ENCODE peak calls at places on chromosomes 6 and 20, in ten cellular contexts. One of them, this sample, is unnamed.

GRCh38 chr20:50416269-50416863 is 93.8 kb upstream of the PTPN1 start:
- ATAC-seq in heart left ventricle: no peak
- ATAC-seq in mucosa of descending colon: no peak
- ATAC-seq in HepG2: no peak
- ATAC-seq in activated CD8-positive, alpha-beta T cell treated with anti-CD3 and anti-CD28 coated beads for 36 hours: no peak
- ATAC-seq in left colon: peak
- ATAC-seq in gastroesophageal sphincter: no peak
- ATAC-seq in foreskin keratinocyte: no peak
- ATAC-seq in activated T-cell treated with anti-CD3 and anti-CD28 coated beads, Interleukin-2, amount 50 U/mL, for 4 hours: no peak
- ATAC-seq in stimulated activated naive CD8-positive, alpha-beta T cell treated with anti-CD3 and anti-CD28 coated beads, Interleukin-15, amount 100 ng/mL, for 72 hours: no peak
- ATAC-seq in this sample: no peak

GRCh38 chr6:91221072-91221471 is 634.2 kb upstream of the MAP3K7 start:
- ATAC-seq in heart left ventricle: no peak
- ATAC-seq in mucosa of descending colon: no peak
- ATAC-seq in HepG2: no peak
- ATAC-seq in activated CD8-positive, alpha-beta T cell treated with anti-CD3 and anti-CD28 coated beads for 36 hours: no peak
- ATAC-seq in left colon: no peak
- ATAC-seq in gastroesophageal sphincter: no peak
- ATAC-seq in foreskin keratinocyte: no peak
- ATAC-seq in activated T-cell treated with anti-CD3 and anti-CD28 coated beads, Interleukin-2, amount 50 U/mL, for 4 hours: no peak
- ATAC-seq in stimulated activated naive CD8-positive, alpha-beta T cell treated with anti-CD3 and anti-CD28 coated beads, Interleukin-15, amount 100 ng/mL, for 72 hours: no peak
- ATAC-seq in this sample: no peak

GRCh38 chr6:33905081-33905609 is 101.3 kb upstream of the MLN start:
- ATAC-seq in heart left ventricle: no peak
- ATAC-seq in mucosa of descending colon: peak
- ATAC-seq in HepG2: no peak
- ATAC-seq in activated CD8-positive, alpha-beta T cell treated with anti-CD3 and anti-CD28 coated beads for 36 hours: peak
- ATAC-seq in left colon: peak
- ATAC-seq in gastroesophageal sphincter: no peak
- ATAC-seq in foreskin keratinocyte: no peak
- ATAC-seq in activated T-cell treated with anti-CD3 and anti-CD28 coated beads, Interleukin-2, amount 50 U/mL, for 4 hours: peak
- ATAC-seq in stimulated activated naive CD8-positive, alpha-beta T cell treated with anti-CD3 and anti-CD28 coated beads, Interleukin-15, amount 100 ng/mL, for 72 hours: peak
- ATAC-seq in this sample: peak

GRCh38 chr20:49291200-49291599 is 13.3 kb upstream of the ZNFX1 start:
- ATAC-seq in heart left ventricle: no peak
- ATAC-seq in mucosa of descending colon: no peak
- ATAC-seq in HepG2: peak
- ATAC-seq in activated CD8-positive, alpha-beta T cell treated with anti-CD3 and anti-CD28 coated beads for 36 hours: no peak
- ATAC-seq in left colon: no peak
- ATAC-seq in gastroesophageal sphincter: no peak
- ATAC-seq in foreskin keratinocyte: no peak
- ATAC-seq in activated T-cell treated with anti-CD3 and anti-CD28 coated beads, Interleukin-2, amount 50 U/mL, for 4 hours: no peak
- ATAC-seq in stimulated activated naive CD8-positive, alpha-beta T cell treated with anti-CD3 and anti-CD28 coated beads, Interleukin-15, amount 100 ng/mL, for 72 hours: peak
- ATAC-seq in this sample: peak

GRCh38 chr6:88013554-88013953 is 34.1 kb upstream of the SPACA1 start:
- ATAC-seq in heart left ventricle: no peak
- ATAC-seq in mucosa of descending colon: no peak
- ATAC-seq in HepG2: peak
- ATAC-seq in activated CD8-positive, alpha-beta T cell treated with anti-CD3 and anti-CD28 coated beads for 36 hours: no peak
- ATAC-seq in left colon: no peak
- ATAC-seq in gastroesophageal sphincter: no peak
- ATAC-seq in foreskin keratinocyte: peak
- ATAC-seq in activated T-cell treated with anti-CD3 and anti-CD28 coated beads, Interleukin-2, amount 50 U/mL, for 4 hours: no peak
- ATAC-seq in stimulated activated naive CD8-positive, alpha-beta T cell treated with anti-CD3 and anti-CD28 coated beads, Interleukin-15, amount 100 ng/mL, for 72 hours: no peak
- ATAC-seq in this sample: no peak

GRCh38 chr6:73200247-73200646 is 25.0 kb downstream of the KHDC1L start:
- ATAC-seq in heart left ventricle: no peak
- ATAC-seq in mucosa of descending colon: no peak
- ATAC-seq in HepG2: no peak
- ATAC-seq in activated CD8-positive, alpha-beta T cell treated with anti-CD3 and anti-CD28 coated beads for 36 hours: no peak
- ATAC-seq in left colon: no peak
- ATAC-seq in gastroesophageal sphincter: no peak
- ATAC-seq in foreskin keratinocyte: no peak
- ATAC-seq in activated T-cell treated with anti-CD3 and anti-CD28 coated beads, Interleukin-2, amount 50 U/mL, for 4 hours: no peak
- ATAC-seq in stimulated activated naive CD8-positive, alpha-beta T cell treated with anti-CD3 and anti-CD28 coated beads, Interleukin-15, amount 100 ng/mL, for 72 hours: no peak
- ATAC-seq in this sample: no peak

GRCh38 chr6:11710221-11710836 is 68.3 kb downstream of the ADTRP start:
- ATAC-seq in heart left ventricle: no peak
- ATAC-seq in mucosa of descending colon: peak
- ATAC-seq in HepG2: no peak
- ATAC-seq in activated CD8-positive, alpha-beta T cell treated with anti-CD3 and anti-CD28 coated beads for 36 hours: peak
- ATAC-seq in left colon: no peak
- ATAC-seq in gastroesophageal sphincter: no peak
- ATAC-seq in foreskin keratinocyte: peak
- ATAC-seq in activated T-cell treated with anti-CD3 and anti-CD28 coated beads, Interleukin-2, amount 50 U/mL, for 4 hours: peak
- ATAC-seq in stimulated activated naive CD8-positive, alpha-beta T cell treated with anti-CD3 and anti-CD28 coated beads, Interleukin-15, amount 100 ng/mL, for 72 hours: peak
- ATAC-seq in this sample: peak

GRCh38 chr6:136095961-136096360 is 154.2 kb downstream of the MTFR2 start:
- ATAC-seq in heart left ventricle: peak
- ATAC-seq in mucosa of descending colon: no peak
- ATAC-seq in HepG2: no peak
- ATAC-seq in activated CD8-positive, alpha-beta T cell treated with anti-CD3 and anti-CD28 coated beads for 36 hours: no peak
- ATAC-seq in left colon: no peak
- ATAC-seq in gastroesophageal sphincter: peak
- ATAC-seq in foreskin keratinocyte: no peak
- ATAC-seq in activated T-cell treated with anti-CD3 and anti-CD28 coated beads, Interleukin-2, amount 50 U/mL, for 4 hours: no peak
- ATAC-seq in stimulated activated naive CD8-positive, alpha-beta T cell treated with anti-CD3 and anti-CD28 coated beads, Interleukin-15, amount 100 ng/mL, for 72 hours: no peak
- ATAC-seq in this sample: no peak

GRCh38 chr20:32112862-32113261 is 3.3 kb downstream of the TM9SF4 start:
- ATAC-seq in heart left ventricle: no peak
- ATAC-seq in mucosa of descending colon: peak
- ATAC-seq in HepG2: no peak
- ATAC-seq in activated CD8-positive, alpha-beta T cell treated with anti-CD3 and anti-CD28 coated beads for 36 hours: no peak
- ATAC-seq in left colon: peak
- ATAC-seq in gastroesophageal sphincter: no peak
- ATAC-seq in foreskin keratinocyte: no peak
- ATAC-seq in activated T-cell treated with anti-CD3 and anti-CD28 coated beads, Interleukin-2, amount 50 U/mL, for 4 hours: no peak
- ATAC-seq in stimulated activated naive CD8-positive, alpha-beta T cell treated with anti-CD3 and anti-CD28 coated beads, Interleukin-15, amount 100 ng/mL, for 72 hours: no peak
- ATAC-seq in this sample: peak

GRCh38 chr6:148425443-148425842 is 82.8 kb downstream of the SASH1 start:
- ATAC-seq in heart left ventricle: no peak
- ATAC-seq in mucosa of descending colon: no peak
- ATAC-seq in HepG2: no peak
- ATAC-seq in activated CD8-positive, alpha-beta T cell treated with anti-CD3 and anti-CD28 coated beads for 36 hours: no peak
- ATAC-seq in left colon: no peak
- ATAC-seq in gastroesophageal sphincter: no peak
- ATAC-seq in foreskin keratinocyte: no peak
- ATAC-seq in activated T-cell treated with anti-CD3 and anti-CD28 coated beads, Interleukin-2, amount 50 U/mL, for 4 hours: no peak
- ATAC-seq in stimulated activated naive CD8-positive, alpha-beta T cell treated with anti-CD3 and anti-CD28 coated beads, Interleukin-15, amount 100 ng/mL, for 72 hours: no peak
- ATAC-seq in this sample: no peak

GRCh38 chr6:27687154-27688013 is 214.5 kb upstream of the ZNF184 start:
- ATAC-seq in heart left ventricle: no peak
- ATAC-seq in mucosa of descending colon: peak
- ATAC-seq in HepG2: peak
- ATAC-seq in activated CD8-positive, alpha-beta T cell treated with anti-CD3 and anti-CD28 coated beads for 36 hours: peak
- ATAC-seq in left colon: peak
- ATAC-seq in gastroesophageal sphincter: peak
- ATAC-seq in foreskin keratinocyte: peak
- ATAC-seq in activated T-cell treated with anti-CD3 and anti-CD28 coated beads, Interleukin-2, amount 50 U/mL, for 4 hours: peak
- ATAC-seq in stimulated activated naive CD8-positive, alpha-beta T cell treated with anti-CD3 and anti-CD28 coated beads, Interleukin-15, amount 100 ng/mL, for 72 hours: peak
- ATAC-seq in this sample: peak

GRCh38 chr6:87483929-87484328 is 11.2 kb downstream of the SLC35A1 start:
- ATAC-seq in heart left ventricle: no peak
- ATAC-seq in mucosa of descending colon: peak
- ATAC-seq in HepG2: peak
- ATAC-seq in activated CD8-positive, alpha-beta T cell treated with anti-CD3 and anti-CD28 coated beads for 36 hours: peak
- ATAC-seq in left colon: peak
- ATAC-seq in gastroesophageal sphincter: no peak
- ATAC-seq in foreskin keratinocyte: peak
- ATAC-seq in activated T-cell treated with anti-CD3 and anti-CD28 coated beads, Interleukin-2, amount 50 U/mL, for 4 hours: no peak
- ATAC-seq in stimulated activated naive CD8-positive, alpha-beta T cell treated with anti-CD3 and anti-CD28 coated beads, Interleukin-15, amount 100 ng/mL, for 72 hours: peak
- ATAC-seq in this sample: peak

GRCh38 chr6:159068904-159069578 is 24.2 kb upstream of the TAGAP start:
- ATAC-seq in heart left ventricle: no peak
- ATAC-seq in mucosa of descending colon: peak
- ATAC-seq in HepG2: no peak
- ATAC-seq in activated CD8-positive, alpha-beta T cell treated with anti-CD3 and anti-CD28 coated beads for 36 hours: no peak
- ATAC-seq in left colon: no peak
- ATAC-seq in gastroesophageal sphincter: no peak
- ATAC-seq in foreskin keratinocyte: no peak
- ATAC-seq in activated T-cell treated with anti-CD3 and anti-CD28 coated beads, Interleukin-2, amount 50 U/mL, for 4 hours: no peak
- ATAC-seq in stimulated activated naive CD8-positive, alpha-beta T cell treated with anti-CD3 and anti-CD28 coated beads, Interleukin-15, amount 100 ng/mL, for 72 hours: no peak
- ATAC-seq in this sample: no peak

GRCh38 chr20:36396847-36397246 is 90.7 kb downstream of the DLGAP4 start:
- ATAC-seq in heart left ventricle: no peak
- ATAC-seq in mucosa of descending colon: no peak
- ATAC-seq in HepG2: no peak
- ATAC-seq in activated CD8-positive, alpha-beta T cell treated with anti-CD3 and anti-CD28 coated beads for 36 hours: no peak
- ATAC-seq in left colon: no peak
- ATAC-seq in gastroesophageal sphincter: no peak
- ATAC-seq in foreskin keratinocyte: no peak
- ATAC-seq in activated T-cell treated with anti-CD3 and anti-CD28 coated beads, Interleukin-2, amount 50 U/mL, for 4 hours: no peak
- ATAC-seq in stimulated activated naive CD8-positive, alpha-beta T cell treated with anti-CD3 and anti-CD28 coated beads, Interleukin-15, amount 100 ng/mL, for 72 hours: no peak
- ATAC-seq in this sample: no peak

GRCh38 chr20:53513489-53514298 is 79.9 kb downstream of the ZNF217 start:
- ATAC-seq in heart left ventricle: no peak
- ATAC-seq in mucosa of descending colon: peak
- ATAC-seq in HepG2: peak
- ATAC-seq in activated CD8-positive, alpha-beta T cell treated with anti-CD3 and anti-CD28 coated beads for 36 hours: no peak
- ATAC-seq in left colon: peak
- ATAC-seq in gastroesophageal sphincter: no peak
- ATAC-seq in foreskin keratinocyte: no peak
- ATAC-seq in activated T-cell treated with anti-CD3 and anti-CD28 coated beads, Interleukin-2, amount 50 U/mL, for 4 hours: no peak
- ATAC-seq in stimulated activated naive CD8-positive, alpha-beta T cell treated with anti-CD3 and anti-CD28 coated beads, Interleukin-15, amount 100 ng/mL, for 72 hours: no peak
- ATAC-seq in this sample: no peak

GRCh38 chr6:6509304-6509703 is 79.2 kb upstream of the LY86 start:
- ATAC-seq in heart left ventricle: no peak
- ATAC-seq in mucosa of descending colon: no peak
- ATAC-seq in HepG2: no peak
- ATAC-seq in activated CD8-positive, alpha-beta T cell treated with anti-CD3 and anti-CD28 coated beads for 36 hours: no peak
- ATAC-seq in left colon: no peak
- ATAC-seq in gastroesophageal sphincter: no peak
- ATAC-seq in foreskin keratinocyte: no peak
- ATAC-seq in activated T-cell treated with anti-CD3 and anti-CD28 coated beads, Interleukin-2, amount 50 U/mL, for 4 hours: no peak
- ATAC-seq in stimulated activated naive CD8-positive, alpha-beta T cell treated with anti-CD3 and anti-CD28 coated beads, Interleukin-15, amount 100 ng/mL, for 72 hours: no peak
- ATAC-seq in this sample: no peak

GRCh38 chr6:53240763-53241162 is 92.1 kb upstream of the GCM1 start:
- ATAC-seq in heart left ventricle: no peak
- ATAC-seq in mucosa of descending colon: peak
- ATAC-seq in HepG2: no peak
- ATAC-seq in activated CD8-positive, alpha-beta T cell treated with anti-CD3 and anti-CD28 coated beads for 36 hours: peak
- ATAC-seq in left colon: no peak
- ATAC-seq in gastroesophageal sphincter: no peak
- ATAC-seq in foreskin keratinocyte: no peak
- ATAC-seq in activated T-cell treated with anti-CD3 and anti-CD28 coated beads, Interleukin-2, amount 50 U/mL, for 4 hours: peak
- ATAC-seq in stimulated activated naive CD8-positive, alpha-beta T cell treated with anti-CD3 and anti-CD28 coated beads, Interleukin-15, amount 100 ng/mL, for 72 hours: peak
- ATAC-seq in this sample: peak

GRCh38 chr6:13280253-13280652 is 48.1 kb downstream of the TBC1D7 start:
- ATAC-seq in heart left ventricle: no peak
- ATAC-seq in mucosa of descending colon: no peak
- ATAC-seq in HepG2: no peak
- ATAC-seq in activated CD8-positive, alpha-beta T cell treated with anti-CD3 and anti-CD28 coated beads for 36 hours: peak
- ATAC-seq in left colon: no peak
- ATAC-seq in gastroesophageal sphincter: no peak
- ATAC-seq in foreskin keratinocyte: no peak
- ATAC-seq in activated T-cell treated with anti-CD3 and anti-CD28 coated beads, Interleukin-2, amount 50 U/mL, for 4 hours: no peak
- ATAC-seq in stimulated activated naive CD8-positive, alpha-beta T cell treated with anti-CD3 and anti-CD28 coated beads, Interleukin-15, amount 100 ng/mL, for 72 hours: peak
- ATAC-seq in this sample: no peak

GRCh38 chr6:100203391-100203790 is 209.4 kb upstream of the MCHR2 start:
- ATAC-seq in heart left ventricle: no peak
- ATAC-seq in mucosa of descending colon: no peak
- ATAC-seq in HepG2: no peak
- ATAC-seq in activated CD8-positive, alpha-beta T cell treated with anti-CD3 and anti-CD28 coated beads for 36 hours: no peak
- ATAC-seq in left colon: no peak
- ATAC-seq in gastroesophageal sphincter: no peak
- ATAC-seq in foreskin keratinocyte: peak
- ATAC-seq in activated T-cell treated with anti-CD3 and anti-CD28 coated beads, Interleukin-2, amount 50 U/mL, for 4 hours: no peak
- ATAC-seq in stimulated activated naive CD8-positive, alpha-beta T cell treated with anti-CD3 and anti-CD28 coated beads, Interleukin-15, amount 100 ng/mL, for 72 hours: no peak
- ATAC-seq in this sample: no peak

GRCh38 chr6:13066820-13067219 is 261.5 kb downstream of the TBC1D7 start:
- ATAC-seq in heart left ventricle: no peak
- ATAC-seq in mucosa of descending colon: no peak
- ATAC-seq in HepG2: no peak
- ATAC-seq in activated CD8-positive, alpha-beta T cell treated with anti-CD3 and anti-CD28 coated beads for 36 hours: no peak
- ATAC-seq in left colon: no peak
- ATAC-seq in gastroesophageal sphincter: no peak
- ATAC-seq in foreskin keratinocyte: no peak
- ATAC-seq in activated T-cell treated with anti-CD3 and anti-CD28 coated beads, Interleukin-2, amount 50 U/mL, for 4 hours: no peak
- ATAC-seq in stimulated activated naive CD8-positive, alpha-beta T cell treated with anti-CD3 and anti-CD28 coated beads, Interleukin-15, amount 100 ng/mL, for 72 hours: no peak
- ATAC-seq in this sample: no peak

GRCh38 chr20:16387661-16388060 is 185.6 kb downstream of the KIF16B start:
- ATAC-seq in heart left ventricle: no peak
- ATAC-seq in mucosa of descending colon: no peak
- ATAC-seq in HepG2: no peak
- ATAC-seq in activated CD8-positive, alpha-beta T cell treated with anti-CD3 and anti-CD28 coated beads for 36 hours: no peak
- ATAC-seq in left colon: no peak
- ATAC-seq in gastroesophageal sphincter: no peak
- ATAC-seq in foreskin keratinocyte: no peak
- ATAC-seq in activated T-cell treated with anti-CD3 and anti-CD28 coated beads, Interleukin-2, amount 50 U/mL, for 4 hours: no peak
- ATAC-seq in stimulated activated naive CD8-positive, alpha-beta T cell treated with anti-CD3 and anti-CD28 coated beads, Interleukin-15, amount 100 ng/mL, for 72 hours: no peak
- ATAC-seq in this sample: no peak

GRCh38 chr6:143700684-143701342 is 23.0 kb downstream of the PHACTR2 start:
- ATAC-seq in heart left ventricle: peak
- ATAC-seq in mucosa of descending colon: peak
- ATAC-seq in HepG2: no peak
- ATAC-seq in activated CD8-positive, alpha-beta T cell treated with anti-CD3 and anti-CD28 coated beads for 36 hours: no peak
- ATAC-seq in left colon: no peak
- ATAC-seq in gastroesophageal sphincter: no peak
- ATAC-seq in foreskin keratinocyte: no peak
- ATAC-seq in activated T-cell treated with anti-CD3 and anti-CD28 coated beads, Interleukin-2, amount 50 U/mL, for 4 hours: no peak
- ATAC-seq in stimulated activated naive CD8-positive, alpha-beta T cell treated with anti-CD3 and anti-CD28 coated beads, Interleukin-15, amount 100 ng/mL, for 72 hours: no peak
- ATAC-seq in this sample: no peak

GRCh38 chr6:111799576-111800467 is 73.4 kb downstream of the FYN start:
- ATAC-seq in heart left ventricle: no peak
- ATAC-seq in mucosa of descending colon: no peak
- ATAC-seq in HepG2: peak
- ATAC-seq in activated CD8-positive, alpha-beta T cell treated with anti-CD3 and anti-CD28 coated beads for 36 hours: no peak
- ATAC-seq in left colon: no peak
- ATAC-seq in gastroesophageal sphincter: no peak
- ATAC-seq in foreskin keratinocyte: peak
- ATAC-seq in activated T-cell treated with anti-CD3 and anti-CD28 coated beads, Interleukin-2, amount 50 U/mL, for 4 hours: no peak
- ATAC-seq in stimulated activated naive CD8-positive, alpha-beta T cell treated with anti-CD3 and anti-CD28 coated beads, Interleukin-15, amount 100 ng/mL, for 72 hours: no peak
- ATAC-seq in this sample: no peak

GRCh38 chr6:95978230-95978629 is 37.5 kb upstream of the FUT9 start:
- ATAC-seq in heart left ventricle: no peak
- ATAC-seq in mucosa of descending colon: no peak
- ATAC-seq in HepG2: no peak
- ATAC-seq in activated CD8-positive, alpha-beta T cell treated with anti-CD3 and anti-CD28 coated beads for 36 hours: no peak
- ATAC-seq in left colon: no peak
- ATAC-seq in gastroesophageal sphincter: no peak
- ATAC-seq in foreskin keratinocyte: peak
- ATAC-seq in activated T-cell treated with anti-CD3 and anti-CD28 coated beads, Interleukin-2, amount 50 U/mL, for 4 hours: no peak
- ATAC-seq in stimulated activated naive CD8-positive, alpha-beta T cell treated with anti-CD3 and anti-CD28 coated beads, Interleukin-15, amount 100 ng/mL, for 72 hours: no peak
- ATAC-seq in this sample: no peak

GRCh38 chr6:3887150-3887700 is 38.1 kb downstream of the FAM50B start:
- ATAC-seq in heart left ventricle: no peak
- ATAC-seq in mucosa of descending colon: peak
- ATAC-seq in HepG2: peak
- ATAC-seq in activated CD8-positive, alpha-beta T cell treated with anti-CD3 and anti-CD28 coated beads for 36 hours: no peak
- ATAC-seq in left colon: peak
- ATAC-seq in gastroesophageal sphincter: no peak
- ATAC-seq in foreskin keratinocyte: peak
- ATAC-seq in activated T-cell treated with anti-CD3 and anti-CD28 coated beads, Interleukin-2, amount 50 U/mL, for 4 hours: no peak
- ATAC-seq in stimulated activated naive CD8-positive, alpha-beta T cell treated with anti-CD3 and anti-CD28 coated beads, Interleukin-15, amount 100 ng/mL, for 72 hours: no peak
- ATAC-seq in this sample: peak

GRCh38 chr6:85419046-85419759 is 30.7 kb upstream of the NT5E start:
- ATAC-seq in heart left ventricle: no peak
- ATAC-seq in mucosa of descending colon: peak
- ATAC-seq in HepG2: no peak
- ATAC-seq in activated CD8-positive, alpha-beta T cell treated with anti-CD3 and anti-CD28 coated beads for 36 hours: no peak
- ATAC-seq in left colon: peak
- ATAC-seq in gastroesophageal sphincter: no peak
- ATAC-seq in foreskin keratinocyte: no peak
- ATAC-seq in activated T-cell treated with anti-CD3 and anti-CD28 coated beads, Interleukin-2, amount 50 U/mL, for 4 hours: no peak
- ATAC-seq in stimulated activated naive CD8-positive, alpha-beta T cell treated with anti-CD3 and anti-CD28 coated beads, Interleukin-15, amount 100 ng/mL, for 72 hours: no peak
- ATAC-seq in this sample: no peak

GRCh38 chr20:53337419-53338101 is 256.1 kb downstream of the ZNF217 start:
- ATAC-seq in heart left ventricle: no peak
- ATAC-seq in mucosa of descending colon: peak
- ATAC-seq in HepG2: peak
- ATAC-seq in activated CD8-positive, alpha-beta T cell treated with anti-CD3 and anti-CD28 coated beads for 36 hours: no peak
- ATAC-seq in left colon: peak
- ATAC-seq in gastroesophageal sphincter: no peak
- ATAC-seq in foreskin keratinocyte: no peak
- ATAC-seq in activated T-cell treated with anti-CD3 and anti-CD28 coated beads, Interleukin-2, amount 50 U/mL, for 4 hours: no peak
- ATAC-seq in stimulated activated naive CD8-positive, alpha-beta T cell treated with anti-CD3 and anti-CD28 coated beads, Interleukin-15, amount 100 ng/mL, for 72 hours: no peak
- ATAC-seq in this sample: no peak

GRCh38 chr6:136782021-136782770 is 10.1 kb downstream of the MAP3K5 start:
- ATAC-seq in heart left ventricle: no peak
- ATAC-seq in mucosa of descending colon: peak
- ATAC-seq in HepG2: no peak
- ATAC-seq in activated CD8-positive, alpha-beta T cell treated with anti-CD3 and anti-CD28 coated beads for 36 hours: peak
- ATAC-seq in left colon: peak
- ATAC-seq in gastroesophageal sphincter: no peak
- ATAC-seq in foreskin keratinocyte: peak
- ATAC-seq in activated T-cell treated with anti-CD3 and anti-CD28 coated beads, Interleukin-2, amount 50 U/mL, for 4 hours: peak
- ATAC-seq in stimulated activated naive CD8-positive, alpha-beta T cell treated with anti-CD3 and anti-CD28 coated beads, Interleukin-15, amount 100 ng/mL, for 72 hours: peak
- ATAC-seq in this sample: peak